ENCODE peak calls at places on chromosome 13, in ten cellular contexts. K, A, G, W, I, O, H, F, L and D are unnamed samples.

GRCh38 chr13:102295316-102296048 is 106.4 kb downstream of the FGF14 start:
- DNase-seq in G (no peak), I (no peak), K (no peak), F (no peak), W (no peak), L (no peak), H (no peak), A (no peak), O (peak), D (no peak)

GRCh38 chr13:27309967-27310598 is 39.5 kb downstream of the RASL11A start:
- DNase-seq in W (no peak), F (no peak), L (no peak), O (peak), K (no peak), G (no peak), H (peak), I (no peak), A (no peak), D (no peak)

GRCh38 chr13:102136735-102137296 is 265.0 kb downstream of the FGF14 start:
- DNase-seq in W (no peak), L (no peak), G (no peak), H (no peak), K (no peak), A (no peak), I (no peak), O (no peak), F (no peak), D (no peak)

GRCh38 chr13:106291006-106291405 is 244.5 kb downstream of the EFNB2 start:
- DNase-seq in H (no peak), L (no peak), W (no peak), A (no peak), G (no peak), F (no peak), K (no peak), O (peak), I (no peak), D (no peak)

GRCh38 chr13:103029798-103030197 is 36.4 kb downstream of the SLC10A2 start:
- DNase-seq in K (no peak), G (no peak), W (no peak), O (no peak), L (no peak), F (no peak), H (no peak), I (no peak), A (no peak), D (no peak)

GRCh38 chr13:69769637-69770036 is 338.0 kb upstream of the ATXN8OS start:
- DNase-seq in W (no peak), H (no peak), L (no peak), O (no peak), A (no peak), G (no peak), I (no peak), K (no peak), F (no peak), D (no peak)

GRCh38 chr13:94382960-94383359 is 96.5 kb downstream of the DCT start:
- DNase-seq in A (no peak), W (no peak), H (no peak), K (no peak), I (no peak), F (no peak), G (no peak), O (no peak), L (no peak), D (no peak)

GRCh38 chr13:30341815-30342570 is 34.6 kb upstream of the KATNAL1 start:
- DNase-seq in L (no peak), G (peak), K (no peak), H (no peak), I (peak), F (peak), W (peak), A (peak), O (peak), D (no peak)

GRCh38 chr13:28526876-28527275 is 31.9 kb upstream of the FLT1 start:
- DNase-seq in L (no peak), G (no peak), F (no peak), K (no peak), W (no peak), I (no peak), A (no peak), H (no peak), O (no peak), D (no peak)

GRCh38 chr13:80048802-80049201 is 292.1 kb downstream of the SPRY2 start:
- DNase-seq in A (peak), G (peak), L (peak), I (peak), H (peak), O (peak), W (peak), F (peak), K (peak), D (no peak)

GRCh38 chr13:24151864-24152263 is 8.7 kb upstream of the SPATA13 start:
- DNase-seq in H (no peak), G (no peak), L (no peak), K (no peak), W (no peak), I (no peak), F (no peak), A (no peak), O (no peak), D (no peak)

GRCh38 chr13:39232401-39232980 is 194.2 kb downstream of the NHLRC3 start:
- DNase-seq in I (no peak), F (no peak), K (no peak), A (no peak), G (no peak), H (no peak), W (no peak), L (no peak), O (no peak), D (no peak)

GRCh38 chr13:64808704-64809103 is 2421.4 kb downstream of the PCDH9 start:
- DNase-seq in H (no peak), L (no peak), O (no peak), K (no peak), I (no peak), F (no peak), G (no peak), A (no peak), W (no peak), D (no peak)

GRCh38 chr13:87122551-87122950 is 548.6 kb upstream of the SLITRK5 start:
- DNase-seq in O (peak), I (no peak), A (no peak), F (no peak), L (no peak), G (no peak), K (peak), W (no peak), H (no peak), D (no peak)

GRCh38 chr13:19910336-19911072 is 47.1 kb upstream of the ZMYM5 start:
- DNase-seq in F (no peak), A (no peak), L (no peak), K (no peak), H (peak), G (no peak), W (peak), O (peak), I (no peak), D (no peak)

GRCh38 chr13:39326471-39326870 is 276.5 kb downstream of the LHFPL6 start:
- DNase-seq in L (no peak), H (no peak), A (no peak), I (no peak), G (no peak), O (no peak), W (no peak), K (no peak), F (peak), D (no peak)

GRCh38 chr13:99307648-99308339 is 595 bp upstream of the GPR183 start:
- DNase-seq in F (no peak), O (peak), W (peak), H (peak), A (no peak), G (no peak), K (peak), L (no peak), I (peak), D (no peak)

GRCh38 chr13:20197361-20197834 is 4.7 kb upstream of the GJB2 start:
- DNase-seq in G (no peak), H (peak), O (peak), A (no peak), W (no peak), K (peak), I (no peak), F (no peak), L (no peak), D (no peak)

GRCh38 chr13:43804461-43805070 is 17.8 kb upstream of the ENOX1 start:
- DNase-seq in O (peak), F (no peak), K (peak), W (no peak), G (no peak), H (peak), A (no peak), L (no peak), I (no peak), D (no peak)

GRCh38 chr13:42644841-42645240 is 70.9 kb downstream of the TNFSF11 start:
- DNase-seq in A (no peak), F (no peak), I (no peak), W (no peak), G (no peak), K (no peak), L (no peak), O (no peak), H (no peak), D (no peak)

GRCh38 chr13:32142956-32143375 is 111.4 kb downstream of the FRY start:
- DNase-seq in W (no peak), I (no peak), G (no peak), A (no peak), F (no peak), K (peak), H (peak), L (no peak), O (peak), D (peak)

GRCh38 chr13:89363144-89363543 is 1692.0 kb downstream of the SLITRK5 start:
- DNase-seq in K (no peak), H (no peak), L (no peak), O (no peak), A (no peak), I (no peak), G (no peak), F (no peak), W (no peak), D (no peak)

GRCh38 chr13:27797228-27797624 is 4.9 kb downstream of the GSX1 start:
- DNase-seq in I (no peak), G (no peak), O (peak), A (no peak), W (no peak), F (no peak), H (peak), K (no peak), L (no peak), D (peak)

GRCh38 chr13:97568850-97569249 is 134.9 kb downstream of the RAP2A start:
- DNase-seq in K (no peak), L (no peak), F (peak), I (no peak), O (no peak), W (peak), H (no peak), G (no peak), A (no peak), D (no peak)

GRCh38 chr13:51452391-51453307 is at the start of gene INTS6:
- DNase-seq in H (peak), I (peak), L (peak), W (peak), K (peak), A (peak), G (peak), F (peak), O (peak), D (peak)
- TF ChIP-seq POLR2A in H (peak), I (no peak), L (peak), W (peak), K (peak), A (peak), G (peak), F (peak), O (peak), D (peak)

GRCh38 chr13:67652887-67653286 is 422.8 kb upstream of the PCDH9 start:
- DNase-seq in L (no peak), O (no peak), H (no peak), W (no peak), K (no peak), A (no peak), G (no peak), F (no peak), I (no peak), D (no peak)
- TF ChIP-seq POLR2A in L (no peak), O (no peak), H (no peak), W (no peak), K (no peak), A (no peak), G (no peak), F (no peak), I (no peak), D (no peak)

GRCh38 chr13:34246511-34246910 is 428.6 kb downstream of the RFC3 start:
- DNase-seq in I (no peak), K (peak), G (no peak), W (no peak), A (no peak), H (peak), L (no peak), O (no peak), F (no peak), D (no peak)

GRCh38 chr13:34247596-34247995 is 429.6 kb downstream of the RFC3 start:
- DNase-seq in O (no peak), G (no peak), K (no peak), L (no peak), H (no peak), I (no peak), A (no peak), F (no peak), W (no peak), D (no peak)

DNA sequence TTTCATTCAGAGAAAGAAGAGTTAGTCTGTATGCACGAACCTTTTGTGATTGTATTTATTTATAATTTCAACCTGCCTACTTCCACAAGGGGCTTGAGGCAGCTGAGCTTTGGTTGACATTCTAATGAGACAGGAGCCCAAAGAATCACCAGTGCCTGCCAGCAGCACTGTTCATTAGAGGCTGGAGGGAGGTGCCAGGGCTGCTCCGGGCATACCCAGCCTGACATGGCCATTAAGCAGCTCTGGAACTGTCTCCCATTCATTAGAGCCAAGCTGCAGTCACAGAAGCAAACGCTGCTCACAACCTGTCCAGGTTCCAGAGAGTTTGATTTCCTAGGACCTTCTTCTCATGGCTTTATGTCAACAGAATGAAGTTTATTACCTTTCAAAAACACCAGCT is 425.4 kb downstream of the RFC3 start:
- DNase-seq in F (peak), L (no peak), I (no peak), K (no peak), G (no peak), H (no peak), A (no peak), W (no peak), O (no peak), D (no peak)
- TF ChIP-seq POLR2A in F (no peak), L (no peak), I (no peak), K (no peak), G (no peak), H (no peak), A (no peak), W (no peak), O (no peak), D (no peak)

DNA sequence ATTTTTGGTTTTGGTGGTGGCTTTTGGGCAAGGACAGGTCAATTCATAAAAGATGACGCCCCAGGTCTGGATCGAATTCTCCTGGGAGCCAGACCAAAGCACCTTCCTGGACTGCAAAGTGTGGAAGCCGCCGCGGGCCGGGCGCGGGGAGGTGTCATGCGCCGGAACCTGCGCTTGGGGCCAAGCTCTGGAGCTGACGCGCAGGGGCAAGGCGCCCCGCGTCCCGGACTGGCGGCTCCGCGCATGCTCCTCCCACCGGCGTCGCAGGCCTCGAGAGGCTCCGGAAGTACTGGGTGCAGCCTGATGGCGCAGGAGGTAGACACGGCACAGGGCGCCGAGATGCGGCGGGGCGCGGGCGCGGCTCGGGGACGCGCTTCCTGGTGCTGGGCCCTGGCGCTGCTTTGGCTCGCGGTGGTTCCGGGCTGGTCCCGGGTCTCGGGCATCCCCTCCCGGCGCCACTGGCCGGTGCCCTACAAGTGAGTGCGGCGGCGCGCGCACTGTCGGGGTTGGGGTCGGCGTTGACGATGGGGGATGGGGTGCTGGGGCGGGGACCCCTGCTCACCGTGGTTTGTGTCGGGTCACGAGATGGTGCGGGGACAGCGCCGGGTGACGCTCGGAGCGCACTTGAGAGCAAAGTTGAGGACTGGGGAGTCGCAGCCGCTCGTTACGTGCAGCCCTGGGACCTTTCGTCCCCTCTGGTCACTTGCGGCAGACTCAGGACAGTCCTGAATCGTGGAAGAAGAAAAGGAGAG is at the start of gene CLN5:
- DNase-seq in A (peak), H (peak), O (peak), I (peak), K (peak), F (peak), W (peak), L (peak), G (peak), D (peak)
- TF ChIP-seq POLR2A in A (peak), H (peak), O (peak), I (no peak), K (peak), F (peak), W (peak), L (peak), G (peak), D (peak)